ENCODE peak calls at places on chromosomes 7 and 10, in four cellular contexts. One of them, this sample, is unnamed. For H3K4me1, the result is how much of the 10 kb centered on the place peaks cover.

GRCh38 chr7:7157177-7157886 is 25.0 kb upstream of the C1GALT1 start:
- DNase-seq in CD4-positive, CD25-positive, alpha-beta regulatory T cell: peak
- DNase-seq in prostate gland: no peak
- DNase-seq in body of pancreas: no peak
- DNase-seq in this sample: no peak

GRCh38 chr10:22321831-22322662 is 1.1 kb downstream of the BMI1 start:
- DNase-seq in CD4-positive, CD25-positive, alpha-beta regulatory T cell: peak
- DNase-seq in prostate gland: no peak
- DNase-seq in body of pancreas: peak
- DNase-seq in this sample: peak

GRCh38 chr10:95303535-95303934 is 12.7 kb upstream of the PDLIM1 start:
- DNase-seq in CD4-positive, CD25-positive, alpha-beta regulatory T cell: no peak
- DNase-seq in prostate gland: no peak
- DNase-seq in body of pancreas: no peak
- DNase-seq in this sample: no peak

GRCh38 chr10:59748834-59749233 is 4.4 kb downstream of the MRLN start:
- DNase-seq in CD4-positive, CD25-positive, alpha-beta regulatory T cell: no peak
- DNase-seq in prostate gland: no peak
- DNase-seq in body of pancreas: no peak
- DNase-seq in this sample: peak

GRCh38 chr7:101650579-101651081 is 21.5 kb upstream of the MYL10 start:
- DNase-seq in CD4-positive, CD25-positive, alpha-beta regulatory T cell: no peak
- DNase-seq in prostate gland: no peak
- DNase-seq in body of pancreas: no peak
- DNase-seq in this sample: no peak

GRCh38 chr10:101467286-101467770 is 113.4 kb downstream of the BTRC start:
- DNase-seq in CD4-positive, CD25-positive, alpha-beta regulatory T cell: peak
- DNase-seq in prostate gland: peak
- DNase-seq in body of pancreas: peak
- DNase-seq in this sample: peak

GRCh38 chr10:7519351-7519750 is 108.5 kb upstream of the SFMBT2 start:
- DNase-seq in CD4-positive, CD25-positive, alpha-beta regulatory T cell: no peak
- DNase-seq in prostate gland: no peak
- DNase-seq in body of pancreas: no peak
- DNase-seq in this sample: no peak

GRCh38 chr7:122067077-122067476 is 77.0 kb downstream of the AASS start:
- DNase-seq in CD4-positive, CD25-positive, alpha-beta regulatory T cell: no peak
- DNase-seq in prostate gland: no peak
- DNase-seq in body of pancreas: no peak
- DNase-seq in this sample: no peak

GRCh38 chr7:123649956-123650355 is 5.7 kb upstream of the LMOD2 start:
- DNase-seq in CD4-positive, CD25-positive, alpha-beta regulatory T cell: no peak
- DNase-seq in prostate gland: no peak
- DNase-seq in body of pancreas: no peak
- DNase-seq in this sample: no peak

GRCh38 chr10:132124201-132124920 is 58.6 kb downstream of the JAKMIP3 start:
- DNase-seq in CD4-positive, CD25-positive, alpha-beta regulatory T cell: no peak
- DNase-seq in prostate gland: no peak
- DNase-seq in body of pancreas: no peak
- DNase-seq in this sample: no peak

GRCh38 chr7:77982926-77983550 is 184.5 kb downstream of the PHTF2 start:
- DNase-seq in CD4-positive, CD25-positive, alpha-beta regulatory T cell: no peak
- DNase-seq in prostate gland: no peak
- DNase-seq in body of pancreas: no peak
- DNase-seq in this sample: no peak

GRCh38 chr7:136033413-136034031 is 56.4 kb upstream of the MTPN start:
- DNase-seq in CD4-positive, CD25-positive, alpha-beta regulatory T cell: no peak
- DNase-seq in prostate gland: peak
- DNase-seq in body of pancreas: no peak
- DNase-seq in this sample: no peak

GRCh38 chr7:47478017-47478344 is 103.9 kb downstream of the TNS3 start:
- DNase-seq in CD4-positive, CD25-positive, alpha-beta regulatory T cell: no peak
- DNase-seq in prostate gland: no peak
- DNase-seq in body of pancreas: no peak
- DNase-seq in this sample: no peak

GRCh38 chr7:40192036-40192435 is 57.2 kb downstream of the SUGCT start:
- DNase-seq in CD4-positive, CD25-positive, alpha-beta regulatory T cell: no peak
- DNase-seq in prostate gland: no peak
- DNase-seq in body of pancreas: no peak
- DNase-seq in this sample: no peak

GRCh38 chr7:20958474-20958873 is 171.8 kb upstream of the SP8 start:
- DNase-seq in CD4-positive, CD25-positive, alpha-beta regulatory T cell: no peak
- DNase-seq in prostate gland: no peak
- DNase-seq in body of pancreas: no peak
- DNase-seq in this sample: no peak

GRCh38 chr7:117008849-117009531 is 55.7 kb downstream of the ST7 start:
- DNase-seq in CD4-positive, CD25-positive, alpha-beta regulatory T cell: no peak
- DNase-seq in prostate gland: no peak
- DNase-seq in body of pancreas: no peak
- DNase-seq in this sample: no peak

GRCh38 chr10:34539533-34540315 is 275.4 kb downstream of the PARD3 start:
- DNase-seq in CD4-positive, CD25-positive, alpha-beta regulatory T cell: no peak
- DNase-seq in prostate gland: no peak
- DNase-seq in body of pancreas: no peak
- DNase-seq in this sample: peak

GRCh38 chr10:34538291-34538829 is 276.7 kb downstream of the PARD3 start:
- DNase-seq in CD4-positive, CD25-positive, alpha-beta regulatory T cell: no peak
- DNase-seq in prostate gland: no peak
- DNase-seq in body of pancreas: no peak
- DNase-seq in this sample: no peak

GRCh38 chr10:34535872-34536271 is 279.2 kb downstream of the PARD3 start:
- DNase-seq in CD4-positive, CD25-positive, alpha-beta regulatory T cell: no peak
- DNase-seq in prostate gland: no peak
- DNase-seq in body of pancreas: no peak
- DNase-seq in this sample: no peak

GRCh38 chr10:34540492-34540891 is 274.6 kb downstream of the PARD3 start:
- DNase-seq in CD4-positive, CD25-positive, alpha-beta regulatory T cell: no peak
- DNase-seq in prostate gland: no peak
- DNase-seq in body of pancreas: no peak
- DNase-seq in this sample: no peak

DNA sequence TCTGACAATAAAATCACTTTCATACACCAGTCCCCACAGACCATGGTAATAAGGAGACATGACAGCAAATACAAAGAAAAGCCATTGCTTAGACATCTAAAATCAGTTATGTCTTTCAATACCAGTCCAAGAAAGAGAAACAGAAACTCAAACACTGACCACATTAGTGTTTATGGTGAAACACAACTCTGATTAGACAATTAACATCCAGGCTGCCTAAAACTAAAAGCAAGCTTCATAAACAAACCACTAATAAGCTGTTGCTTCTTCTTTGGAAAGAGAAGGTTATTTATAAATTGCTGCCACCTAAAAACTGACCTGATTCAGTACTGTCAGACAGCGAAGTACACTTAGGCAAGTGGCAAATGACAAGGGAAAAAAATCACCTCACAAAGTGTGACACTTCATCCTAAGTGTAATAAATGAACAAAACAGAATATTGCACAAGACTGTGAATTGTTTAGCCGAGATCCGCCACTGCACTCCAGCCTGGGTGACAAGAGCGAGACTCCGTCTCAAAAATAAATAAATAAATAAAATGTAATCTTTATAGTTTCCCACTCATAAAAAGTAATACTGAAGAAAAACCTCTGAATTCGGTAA is 277.4 kb downstream of the PARD3 start:
- DNase-seq in CD4-positive, CD25-positive, alpha-beta regulatory T cell: no peak
- DNase-seq in prostate gland: no peak
- DNase-seq in body of pancreas: no peak
- DNase-seq in this sample: no peak
- H3K4me3 ChIP-seq in CD4-positive, CD25-positive, alpha-beta regulatory T cell: no peak
- H3K4me3 ChIP-seq in prostate gland: no peak
- H3K4me3 ChIP-seq in body of pancreas: no peak
- H3K4me3 ChIP-seq in this sample: no peak

DNA sequence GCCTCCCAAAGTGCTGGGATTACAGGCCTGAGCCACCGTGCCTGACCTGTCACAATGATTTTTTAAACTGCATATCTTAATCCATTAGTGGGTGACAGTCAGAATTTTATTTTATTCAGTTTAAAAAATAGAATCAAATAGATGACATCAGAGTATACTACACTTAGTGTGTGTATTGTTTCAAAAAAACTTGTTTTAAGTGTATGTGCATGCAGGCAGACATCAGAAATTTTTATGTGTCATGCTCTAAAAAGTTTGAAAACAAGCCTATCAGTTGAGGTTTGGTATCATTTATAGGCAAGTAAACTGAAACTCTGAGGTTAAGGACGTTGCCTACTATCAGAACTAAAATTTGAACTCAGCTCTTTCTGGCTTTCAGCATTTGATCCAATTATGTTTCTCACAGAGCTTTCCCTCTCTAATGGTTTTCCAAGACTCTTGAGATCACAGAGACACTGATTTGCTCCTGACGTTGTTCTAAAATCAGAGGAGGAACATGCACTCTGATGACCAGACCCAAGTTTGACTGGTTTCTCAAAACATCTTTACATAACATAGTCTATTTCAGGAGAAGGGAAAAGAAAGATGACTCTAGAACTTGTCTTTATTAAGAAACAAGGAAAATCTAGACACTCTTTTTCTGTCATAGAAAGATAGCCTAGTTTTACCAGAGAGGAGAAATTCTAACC is 188.6 kb downstream of the AUTS2 start:
- DNase-seq in CD4-positive, CD25-positive, alpha-beta regulatory T cell: no peak
- DNase-seq in prostate gland: no peak
- DNase-seq in body of pancreas: no peak
- DNase-seq in this sample: no peak
- H3K4me1 ChIP-seq in CD4-positive, CD25-positive, alpha-beta regulatory T cell: under half
- H3K4me1 ChIP-seq in prostate gland: under half
- H3K4me1 ChIP-seq in body of pancreas: under half
- H3K4me1 ChIP-seq in this sample: under half

GRCh38 chr7:35728412-35729060 is 33.6 kb upstream of the HERPUD2 start:
- DNase-seq in CD4-positive, CD25-positive, alpha-beta regulatory T cell: no peak
- DNase-seq in prostate gland: no peak
- DNase-seq in body of pancreas: no peak
- DNase-seq in this sample: no peak

GRCh38 chr7:35727571-35727970 is 32.6 kb upstream of the HERPUD2 start:
- DNase-seq in CD4-positive, CD25-positive, alpha-beta regulatory T cell: no peak
- DNase-seq in prostate gland: no peak
- DNase-seq in body of pancreas: no peak
- DNase-seq in this sample: no peak

GRCh38 chr7:35729061-35729783 is 34.3 kb upstream of the HERPUD2 start:
- DNase-seq in CD4-positive, CD25-positive, alpha-beta regulatory T cell: no peak
- DNase-seq in prostate gland: no peak
- DNase-seq in body of pancreas: no peak
- DNase-seq in this sample: no peak

GRCh38 chr7:35731349-35731748 is 36.4 kb upstream of the HERPUD2 start:
- DNase-seq in CD4-positive, CD25-positive, alpha-beta regulatory T cell: no peak
- DNase-seq in prostate gland: no peak
- DNase-seq in body of pancreas: no peak
- DNase-seq in this sample: no peak

GRCh38 chr7:35729966-35730345 is 35.0 kb upstream of the HERPUD2 start:
- DNase-seq in CD4-positive, CD25-positive, alpha-beta regulatory T cell: no peak
- DNase-seq in prostate gland: no peak
- DNase-seq in body of pancreas: no peak
- DNase-seq in this sample: no peak
- H3K4me3 ChIP-seq in CD4-positive, CD25-positive, alpha-beta regulatory T cell: no peak
- H3K4me3 ChIP-seq in prostate gland: no peak
- H3K4me3 ChIP-seq in body of pancreas: no peak
- H3K4me3 ChIP-seq in this sample: no peak

GRCh38 chr10:114609518-114610426 is 48.3 kb downstream of the ABLIM1 start:
- DNase-seq in CD4-positive, CD25-positive, alpha-beta regulatory T cell: no peak
- DNase-seq in prostate gland: no peak
- DNase-seq in body of pancreas: no peak
- DNase-seq in this sample: no peak
- H3K4me1 ChIP-seq in CD4-positive, CD25-positive, alpha-beta regulatory T cell: under half
- H3K4me1 ChIP-seq in prostate gland: under half
- H3K4me1 ChIP-seq in body of pancreas: half or more
- H3K4me1 ChIP-seq in this sample: under half

DNA sequence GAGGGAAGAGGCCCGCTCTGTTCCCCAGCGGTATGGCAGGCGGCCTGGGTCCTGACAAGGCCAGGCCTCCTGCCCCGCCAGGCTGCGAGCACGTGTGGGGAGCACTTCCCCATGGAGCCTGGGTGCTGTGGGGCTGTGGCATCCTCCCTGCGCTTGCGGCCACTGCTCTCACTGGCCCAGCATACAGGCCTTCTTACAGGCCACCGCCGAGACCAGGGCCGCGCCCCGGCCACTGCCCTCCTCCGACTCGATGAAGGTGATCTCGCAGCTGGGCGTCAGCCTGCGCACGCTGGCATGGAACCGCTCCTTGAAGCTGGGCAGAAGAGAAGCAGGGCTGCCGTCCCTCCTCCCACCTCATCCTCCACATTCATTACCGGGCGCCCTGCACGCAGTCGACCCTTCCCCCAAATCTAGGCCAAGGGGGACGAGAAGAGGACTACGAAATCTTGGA is 3.9 kb upstream of the MYL7 start:
- DNase-seq in CD4-positive, CD25-positive, alpha-beta regulatory T cell: no peak
- DNase-seq in prostate gland: no peak
- DNase-seq in body of pancreas: peak
- DNase-seq in this sample: no peak
- H3K4me3 ChIP-seq in CD4-positive, CD25-positive, alpha-beta regulatory T cell: no peak
- H3K4me3 ChIP-seq in prostate gland: no peak
- H3K4me3 ChIP-seq in body of pancreas: no peak
- H3K4me3 ChIP-seq in this sample: no peak

This sample was measured in colonic mucosa.